ENCODE peak calls at places on chromosome 12, in five cellular contexts. L is HCT116, T is ovary, Q is adrenal gland, A is ascending aorta. H is an unnamed sample.

GRCh38 chr12:98464155-98464554 is 51.2 kb upstream of the TMPO start:
- DNase-seq in L (no peak), T (no peak), Q (no peak), A (no peak), H (no peak)

GRCh38 chr12:27999521-27999920 is 27.0 kb upstream of the PTHLH start:
- DNase-seq in L (no peak), T (no peak), Q (no peak), A (no peak), H (no peak)

GRCh38 chr12:46830731-46831334 is 5.0 kb upstream of the SLC38A4 start:
- DNase-seq in L (no peak), T (no peak), Q (no peak), A (no peak), H (no peak)

GRCh38 chr12:88361493-88361892 is 218.8 kb downstream of the KITLG start:
- DNase-seq in L (no peak), T (no peak), Q (no peak), A (no peak), H (no peak)

GRCh38 chr12:123237646-123238329 is 4.6 kb downstream of the MTRFR start:
- DNase-seq in L (peak; percentile 54), T (peak; percentile 76), Q (peak; percentile 83), A (peak; percentile 78), H (peak; percentile 66)

GRCh38 chr12:90106568-90106967 is 397.9 kb upstream of the ATP2B1 start:
- DNase-seq in L (no peak), T (no peak), Q (no peak), A (no peak), H (no peak)

GRCh38 chr12:96420255-96420930 is 20.2 kb upstream of the CDK17 start:
- DNase-seq in L (no peak), T (no peak), Q (no peak), A (no peak), H (no peak)

GRCh38 chr12:122726056-122726558 is 4.5 kb downstream of the HCAR1 start:
- DNase-seq in L (peak; percentile 22), T (no peak), Q (no peak), A (no peak), H (no peak)

GRCh38 chr12:128365831-128366231 is 98.9 kb downstream of the TMEM132C start:
- DNase-seq in L (no peak), T (peak; percentile 44), Q (peak; percentile 27), A (no peak), H (no peak)

GRCh38 chr12:100251917-100252316 is 15.0 kb downstream of the DEPDC4 start:
- DNase-seq in L (no peak), T (no peak), Q (no peak), A (no peak), H (no peak)

GRCh38 chr12:47549258-47549657 is 156.6 kb downstream of the RPAP3 start:
- DNase-seq in L (no peak), T (no peak), Q (no peak), A (no peak), H (no peak)

GRCh38 chr12:121894633-121895032 is 6.0 kb downstream of the PSMD9 start:
- DNase-seq in L (no peak), T (peak; percentile 63), Q (no peak), A (no peak), H (peak; percentile 27)

GRCh38 chr12:33531261-33531660 is 91.6 kb upstream of the SYT10 start:
- DNase-seq in L (no peak), T (no peak), Q (no peak), A (no peak), H (no peak)

GRCh38 chr12:97368462-97369150 is 94.0 kb upstream of the RMST start:
- DNase-seq in L (no peak), T (no peak), Q (no peak), A (no peak), H (no peak)

GRCh38 chr12:63967358-63967757 is 122.9 kb downstream of the SRGAP1 start:
- DNase-seq in L (peak; percentile 32), T (no peak), Q (no peak), A (no peak), H (peak; percentile 71)

GRCh38 chr12:29640589-29641345 is 143.0 kb downstream of the TMTC1 start:
- DNase-seq in L (peak; percentile 18), T (peak; percentile 45), Q (no peak), A (no peak), H (no peak)

GRCh38 chr12:130714591-130715149 is 1.4 kb downstream of the RIMBP2 start:
- DNase-seq in L (no peak), T (peak; percentile 53), Q (no peak), A (no peak), H (peak; percentile 3)

GRCh38 chr12:89252284-89252683 is 100.0 kb downstream of the DUSP6 start:
- DNase-seq in L (no peak), T (no peak), Q (no peak), A (no peak), H (peak; percentile 46)

GRCh38 chr12:132690112-132690511 is 2.7 kb downstream of the PXMP2 start:
- DNase-seq in L (no peak), T (no peak), Q (no peak), A (no peak), H (no peak)

GRCh38 chr12:54439521-54440255 is 20.6 kb upstream of the ITGA5 start:
- DNase-seq in L (peak; percentile 38), T (no peak), Q (no peak), A (no peak), H (peak; percentile 79)

GRCh38 chr12:480831-481230 is 21.1 kb downstream of the B4GALNT3 start:
- DNase-seq in L (no peak), T (peak; percentile 55), Q (no peak), A (peak; percentile 95), H (peak; percentile 22)

GRCh38 chr12:124837958-124838803 is 25.5 kb downstream of the SCARB1 start:
- DNase-seq in L (peak; percentile 94), T (peak; percentile 87), Q (peak; percentile 99), A (peak; percentile 74), H (peak; percentile 63)

GRCh38 chr12:132579747-132580146 is 30.6 kb downstream of the LRCOL1 start:
- DNase-seq in L (no peak), T (no peak), Q (no peak), A (no peak), H (no peak)

GRCh38 chr12:62933871-62934798 is 815 bp downstream of the PPM1H start:
- DNase-seq in L (no peak), T (peak; percentile 61), Q (peak; percentile 24), A (peak; percentile 76), H (peak; percentile 29)

GRCh38 chr12:78870539-78870938 is 6.0 kb downstream of the SYT1 start:
- DNase-seq in L (no peak), T (no peak), Q (no peak), A (no peak), H (peak; percentile 64)

GRCh38 chr12:110180591-110181005 is 56.4 kb downstream of the IFT81 start:
- DNase-seq in L (no peak), T (no peak), Q (no peak), A (no peak), H (no peak)

GRCh38 chr12:29066061-29066588 is 83.0 kb upstream of the FAR2 start:
- DNase-seq in L (peak; percentile 40), T (no peak), Q (no peak), A (peak; percentile 62), H (peak; percentile 66)

GRCh38 chr12:11970155-11970520 is 100.6 kb upstream of the BCL2L14 start:
- DNase-seq in L (no peak), T (no peak), Q (no peak), A (no peak), H (no peak)

GRCh38 chr12:39464976-39465375 is 22.1 kb upstream of the KIF21A start:
- DNase-seq in L (no peak), T (no peak), Q (no peak), A (no peak), H (no peak)

GRCh38 chr12:24898185-24898584 is 50.7 kb downstream of the BCAT1 start:
- DNase-seq in L (no peak), T (no peak), Q (no peak), A (no peak), H (no peak)

GRCh38 chr12:95701722-95702418 is 88.7 kb downstream of the NTN4 start:
- DNase-seq in L (no peak), T (no peak), Q (no peak), A (no peak), H (no peak)

GRCh38 chr12:56114084-56114483 is 2.3 kb upstream of the RPL41 start:
- DNase-seq in L (no peak), T (no peak), Q (no peak), A (no peak), H (no peak)
- H3K27ac ChIP-seq in L (peak overlapping the region; percentile 13), T (no peak overlapping the region), Q (no peak overlapping the region), A (no peak overlapping the region), H (peak overlapping the region; percentile 22)

GRCh38 chr12:51631021-51631420 is 40.0 kb downstream of the SCN8A start:
- DNase-seq in L (no peak), T (no peak), Q (no peak), A (no peak), H (no peak)

GRCh38 chr12:51635371-51635770 is 44.3 kb downstream of the SCN8A start:
- DNase-seq in L (no peak), T (no peak), Q (no peak), A (no peak), H (no peak)

GRCh38 chr12:51631591-51631990 is 40.6 kb downstream of the SCN8A start:
- DNase-seq in L (peak; percentile 46), T (no peak), Q (peak; percentile 29), A (no peak), H (peak; percentile 10)

GRCh38 chr12:51630256-51630880 is 39.3 kb downstream of the SCN8A start:
- DNase-seq in L (no peak), T (no peak), Q (no peak), A (no peak), H (no peak)

GRCh38 chr12:51632598-51632997 is 41.6 kb downstream of the SCN8A start:
- DNase-seq in L (no peak), T (no peak), Q (no peak), A (no peak), H (no peak)
- H3K27ac ChIP-seq in L (no peak overlapping the region), T (no peak overlapping the region), Q (no peak overlapping the region), A (no peak overlapping the region), H (no peak overlapping the region)

GRCh38 chr12:5480218-5480952 is 48.5 kb downstream of the NTF3 start:
- DNase-seq in L (no peak), T (no peak), Q (no peak), A (no peak), H (no peak)
- H3K27ac ChIP-seq in L (no peak overlapping the region), T (no peak overlapping the region), Q (no peak overlapping the region), A (no peak overlapping the region), H (no peak overlapping the region)

DNA sequence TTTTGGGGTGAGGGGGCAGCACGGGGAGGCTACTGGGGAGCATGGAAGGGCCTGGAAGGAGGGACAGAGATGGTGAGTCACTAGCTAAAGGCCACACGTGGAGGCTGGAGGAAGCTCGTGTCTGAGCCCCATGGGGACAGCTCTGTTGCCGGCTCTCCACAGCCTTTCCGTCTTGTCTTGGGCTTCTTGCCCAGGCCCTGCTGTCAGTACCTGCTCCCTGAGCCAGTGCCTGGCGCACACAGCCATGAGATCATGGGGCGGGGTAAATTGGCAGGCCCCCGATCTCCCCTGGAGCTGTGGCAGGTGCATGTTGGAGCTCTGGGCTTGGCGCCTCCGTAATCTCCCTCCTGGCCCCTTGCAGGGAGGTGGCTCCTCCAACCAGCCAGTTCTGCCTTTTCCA is 16.1 kb upstream of the KRT80 start:
- DNase-seq in L (no peak), T (no peak), Q (peak; percentile 91), A (no peak), H (peak; percentile 24)
- H3K27ac ChIP-seq in L (no peak overlapping the region), T (no peak overlapping the region), Q (peak overlapping the region; percentile 56), A (no peak overlapping the region), H (no peak overlapping the region)

H was measured in A673.